ENCODE peak calls at places on chromosomes 6 and 20, in seven cellular contexts. T is HepG2, Q is H1, Y is A549, L is NB4, K is WTC11, F is endothelial cell of umbilical vein. A is an unnamed sample.

GRCh38 chr20:33685328-33686007 is 717 bp downstream of the E2F1 start:
- DNase-seq in T (peak), L (peak), Q (no peak), K (peak), Y (no peak), F (peak), A (peak)

GRCh38 chr20:53855733-53856132 is 214.7 kb downstream of the BCAS1 start:
- DNase-seq in L (no peak), K (no peak), Q (no peak), Y (no peak), F (no peak), T (no peak), A (no peak)

GRCh38 chr6:15994814-15995459 is 133.9 kb upstream of the MYLIP start:
- DNase-seq in K (no peak), L (peak), Q (no peak), T (no peak), Y (no peak), F (peak), A (no peak)

GRCh38 chr6:134994431-134994830 is 44.5 kb upstream of the ALDH8A1 start:
- DNase-seq in F (no peak), Q (no peak), Y (no peak), K (no peak), T (no peak), L (no peak), A (no peak)

GRCh38 chr6:96792791-96793190 is 44.5 kb downstream of the GPR63 start:
- DNase-seq in Y (no peak), F (no peak), Q (no peak), L (no peak), T (no peak), K (no peak), A (no peak)

GRCh38 chr6:137277971-137278602 is 58.9 kb upstream of the IFNGR1 start:
- DNase-seq in F (peak), Q (peak), K (peak), Y (peak), L (no peak), T (peak), A (no peak)

GRCh38 chr6:35601331-35602132 is 87.2 kb downstream of the FKBP5 start:
- DNase-seq in Q (peak), F (peak), Y (peak), T (peak), L (peak), K (no peak), A (peak)

GRCh38 chr6:132054525-132054924 is 103.4 kb upstream of the CCN2 start:
- DNase-seq in F (no peak), K (no peak), Y (no peak), T (no peak), L (no peak), Q (no peak), A (no peak)

GRCh38 chr6:7343546-7344475 is 30.8 kb upstream of the SSR1 start:
- DNase-seq in L (no peak), Q (no peak), T (no peak), Y (no peak), K (no peak), F (no peak), A (no peak)

GRCh38 chr20:59006864-59007757 is at the start of gene CTSZ:
- DNase-seq in Y (peak), L (peak), Q (no peak), K (peak), T (no peak), F (peak), A (no peak)

GRCh38 chr20:21613512-21613911 is 92.0 kb upstream of the PAX1 start:
- DNase-seq in Y (no peak), Q (no peak), K (no peak), T (peak), F (no peak), L (no peak), A (no peak)

GRCh38 chr6:8642131-8642530 is 206.8 kb upstream of the SLC35B3 start:
- DNase-seq in Y (no peak), T (no peak), F (no peak), K (no peak), L (no peak), Q (no peak), A (no peak)

GRCh38 chr6:55277628-55278003 is 49.7 kb upstream of the GFRAL start:
- DNase-seq in T (no peak), F (no peak), Q (no peak), Y (no peak), K (no peak), L (no peak), A (no peak)

GRCh38 chr20:21703740-21704407 is 1.6 kb upstream of the PAX1 start:
- DNase-seq in F (no peak), Y (no peak), L (no peak), T (no peak), Q (no peak), K (no peak), A (no peak)

GRCh38 chr6:11414564-11414963 is 123.0 kb upstream of the TMEM170B start:
- DNase-seq in K (no peak), T (peak), L (no peak), Y (no peak), Q (no peak), F (peak), A (no peak)

GRCh38 chr6:34798057-34798456 is 6.2 kb downstream of the BLTP3A start:
- DNase-seq in K (no peak), T (no peak), Y (no peak), L (no peak), Q (no peak), F (no peak), A (no peak)

GRCh38 chr6:33727932-33728331 is 16.4 kb upstream of the UQCC2 start:
- DNase-seq in Y (no peak), L (no peak), K (no peak), F (no peak), T (no peak), Q (no peak), A (no peak)

GRCh38 chr20:58699246-58700107 is 6.9 kb downstream of the NPEPL1 start:
- DNase-seq in Y (no peak), L (no peak), Q (no peak), K (peak), T (no peak), F (no peak), A (no peak)

GRCh38 chr20:36950432-36951197 is 893 bp downstream of the SAMHD1 start:
- DNase-seq in Y (peak), Q (no peak), L (peak), T (no peak), F (peak), K (peak), A (no peak)

GRCh38 chr6:44258325-44258863 is 1.1 kb upstream of the SLC35B2 start:
- DNase-seq in Y (no peak), Q (no peak), L (no peak), F (no peak), K (no peak), T (no peak), A (no peak)

GRCh38 chr6:144331610-144332009 is 46.5 kb downstream of the UTRN start:
- DNase-seq in L (no peak), Q (no peak), Y (no peak), T (no peak), F (no peak), K (no peak), A (no peak)

GRCh38 chr6:169583867-169584541 is 117.8 kb downstream of the WDR27 start:
- DNase-seq in Y (no peak), Q (no peak), L (no peak), K (no peak), T (no peak), F (no peak), A (no peak)

GRCh38 chr20:19947611-19948264 is 69.4 kb upstream of the NAA20 start:
- DNase-seq in K (peak), L (no peak), Q (no peak), Y (no peak), F (no peak), T (no peak), A (no peak)

GRCh38 chr6:90144396-90144795 is 152.2 kb downstream of the BACH2 start:
- DNase-seq in Y (no peak), T (no peak), L (no peak), K (no peak), F (no peak), Q (no peak), A (no peak)

GRCh38 chr6:168060521-168060931 is 18.5 kb downstream of the FRMD1 start:
- DNase-seq in F (no peak), Q (no peak), Y (peak), T (peak), L (no peak), K (peak), A (peak)
- TF ChIP-seq MAX in F (no peak), Q (peak), Y (no peak), T (peak), L (no peak), K (peak), A (no peak)

GRCh38 chr6:108837236-108837971 is 10.8 kb upstream of the ARMC2 start:
- DNase-seq in Y (no peak), L (peak), T (no peak), F (no peak), K (no peak), Q (no peak), A (no peak)
- TF ChIP-seq MAX in Y (no peak), L (no peak), T (no peak), F (no peak), K (no peak), Q (no peak), A (no peak)

DNA sequence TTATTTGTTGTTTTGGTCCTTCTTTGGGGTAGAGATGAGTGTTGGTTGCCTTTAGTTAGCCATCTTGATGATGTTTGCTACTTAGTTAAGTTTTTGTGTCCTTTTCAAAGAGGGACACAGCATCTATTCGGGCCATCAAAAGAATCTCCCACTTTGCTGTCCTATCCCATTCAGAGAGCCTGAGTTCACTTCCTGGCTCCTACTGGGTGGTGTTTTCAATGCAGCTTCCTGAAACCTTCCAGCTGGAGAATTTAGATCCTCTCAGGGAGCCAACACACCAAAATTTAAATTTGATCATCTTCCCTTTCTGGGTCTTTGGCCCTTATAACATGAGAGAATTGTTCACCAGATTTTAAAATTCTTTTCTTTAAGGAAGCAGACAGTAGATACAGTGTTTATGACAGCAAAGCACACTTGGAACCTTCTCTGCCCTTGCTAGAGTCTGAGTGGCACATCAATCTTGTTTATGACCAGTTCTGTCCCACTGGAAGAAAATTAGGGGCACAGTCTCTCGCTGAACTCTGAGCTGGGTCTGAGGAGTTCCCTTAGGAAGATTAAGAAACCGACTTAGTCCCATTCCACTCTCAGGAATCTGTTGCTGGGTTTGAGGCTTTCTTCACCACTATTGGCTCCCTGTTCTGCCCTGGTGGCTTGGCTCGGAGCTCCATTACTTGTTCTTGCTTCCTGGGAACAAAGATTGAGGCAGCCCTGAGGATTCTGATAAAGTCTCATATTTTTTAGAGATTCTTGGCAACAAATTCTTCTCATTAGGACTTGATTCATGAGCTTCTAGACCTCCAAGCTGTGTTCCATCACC is 115.5 kb downstream of the CCDC170 start:
- DNase-seq in T (no peak), F (no peak), Q (no peak), L (no peak), Y (no peak), K (no peak), A (no peak)
- TF ChIP-seq MAX in T (no peak), F (no peak), Q (no peak), L (no peak), Y (no peak), K (no peak), A (no peak)

GRCh38 chr20:47400685-47401084 is 44.2 kb upstream of the ZMYND8 start:
- DNase-seq in F (no peak), Q (no peak), K (no peak), Y (no peak), L (peak), T (no peak), A (peak)
- TF ChIP-seq MAX in F (peak), Q (no peak), K (no peak), Y (no peak), L (peak), T (no peak), A (no peak)